ENCODE peak calls at places on chromosome 16, in ten cellular contexts. U is left ventricle myocardium inferior; P is Right ventricle myocardium superior; W is mesothelial cell of epicardium; F is CD4-positive, CD25-positive, alpha-beta regulatory T cell; R is small intestine; G is HT1080; Z is body of pancreas; M is RWPE1; V is kidney epithelial cell. Q is an unnamed sample.

GRCh38 chr16:67162439-67163163 is 1.9 kb upstream of the HSF4 start:
- DNase-seq in U (no peak), P (no peak), W (no peak), F (no peak), R (no peak), G (no peak), Z (peak; percentile 13), M (no peak), V (no peak), Q (peak; percentile 41)

GRCh38 chr16:65779196-65779595 is 587.3 kb upstream of the CDH5 start:
- DNase-seq in U (no peak), P (no peak), W (no peak), F (no peak), R (no peak), G (no peak), Z (no peak), M (no peak), V (no peak), Q (no peak)

GRCh38 chr16:85975421-85976100 is 76.6 kb downstream of the IRF8 start:
- DNase-seq in U (no peak), P (no peak), W (no peak), F (no peak), R (peak; percentile 90), G (no peak), Z (no peak), M (no peak), V (no peak), Q (no peak)

GRCh38 chr16:57392694-57393093 is 11.9 kb upstream of the CCL17 start:
- DNase-seq in U (no peak), P (no peak), W (no peak), F (no peak), R (no peak), G (no peak), Z (peak; percentile 37), M (no peak), V (no peak), Q (no peak)

GRCh38 chr16:23801387-23801786 is 34.4 kb upstream of the PRKCB start:
- DNase-seq in U (peak; percentile 64), P (peak; percentile 82), W (peak; percentile 31), F (peak; percentile 62), R (peak; percentile 93), G (peak; percentile 54), Z (peak; percentile 77), M (peak; percentile 63), V (no peak), Q (peak; percentile 68)

GRCh38 chr16:50155925-50156324 is 2.8 kb downstream of the TENT4B start:
- DNase-seq in U (no peak), P (no peak), W (no peak), F (no peak), R (no peak), G (no peak), Z (no peak), M (no peak), V (no peak), Q (no peak)

GRCh38 chr16:85882181-85882810 is 16.7 kb upstream of the IRF8 start:
- DNase-seq in U (no peak), P (no peak), W (no peak), F (no peak), R (no peak), G (no peak), Z (no peak), M (no peak), V (no peak), Q (no peak)

GRCh38 chr16:4846503-4846900 is 586 bp downstream of the GLYR1 start:
- DNase-seq in U (peak; percentile 31), P (peak; percentile 62), W (no peak), F (no peak), R (peak; percentile 61), G (peak; percentile 31), Z (peak; percentile 41), M (peak; percentile 24), V (no peak), Q (peak; percentile 63)

GRCh38 chr16:19715566-19715965 is 2.5 kb downstream of the KNOP1 start:
- DNase-seq in U (no peak), P (no peak), W (no peak), F (no peak), R (no peak), G (peak; percentile 27), Z (no peak), M (peak; percentile 53), V (no peak), Q (peak; percentile 45)

GRCh38 chr16:84518804-84519341 is 14.4 kb upstream of the MEAK7 start:
- DNase-seq in U (no peak), P (no peak), W (no peak), F (no peak), R (peak; percentile 65), G (no peak), Z (no peak), M (no peak), V (no peak), Q (no peak)

GRCh38 chr16:18784917-18785623 is 5.1 kb downstream of the RPS15A start:
- DNase-seq in U (no peak), P (no peak), W (no peak), F (no peak), R (no peak), G (no peak), Z (no peak), M (no peak), V (no peak), Q (no peak)

GRCh38 chr16:763903-764750 is 3.6 kb downstream of the MSLN start:
- DNase-seq in U (no peak), P (no peak), W (no peak), F (no peak), R (no peak), G (no peak), Z (no peak), M (no peak), V (no peak), Q (no peak)

GRCh38 chr16:8867483-8868271 is 1.1 kb downstream of the CARHSP1 start:
- DNase-seq in U (peak; percentile 52), P (peak; percentile 72), W (no peak), F (no peak), R (peak; percentile 58), G (peak; percentile 26), Z (peak; percentile 68), M (no peak), V (no peak), Q (peak; percentile 37)

GRCh38 chr16:79229371-79229770 is 371.2 kb downstream of the MAF start:
- DNase-seq in U (no peak), P (no peak), W (no peak), F (no peak), R (no peak), G (no peak), Z (no peak), M (no peak), V (no peak), Q (no peak)

GRCh38 chr16:4879049-4879448 is 31.8 kb downstream of the UBN1 start:
- DNase-seq in U (no peak), P (no peak), W (no peak), F (no peak), R (no peak), G (no peak), Z (no peak), M (no peak), V (no peak), Q (peak; percentile 27)

GRCh38 chr16:4409081-4409932 is 7.1 kb downstream of the CORO7 start:
- DNase-seq in U (no peak), P (peak; percentile 57), W (no peak), F (no peak), R (no peak), G (no peak), Z (no peak), M (peak; percentile 63), V (no peak), Q (peak; percentile 41)

GRCh38 chr16:2194166-2194834 is 2.1 kb downstream of the CASKIN1 start:
- DNase-seq in U (no peak), P (no peak), W (no peak), F (no peak), R (no peak), G (peak; percentile 62), Z (no peak), M (peak; percentile 74), V (no peak), Q (peak; percentile 57)

GRCh38 chr16:81275064-81275532 is 36.6 kb downstream of the BCO1 start:
- DNase-seq in U (no peak), P (no peak), W (no peak), F (no peak), R (peak; percentile 58), G (no peak), Z (no peak), M (no peak), V (no peak), Q (no peak)

GRCh38 chr16:27475561-27475960 is 73.6 kb downstream of the IL21R start:
- DNase-seq in U (no peak), P (no peak), W (no peak), F (no peak), R (no peak), G (peak; percentile 90), Z (no peak), M (peak; percentile 11), V (peak; percentile 82), Q (peak; percentile 23)

GRCh38 chr16:66298571-66299120 is 67.8 kb upstream of the CDH5 start:
- DNase-seq in U (no peak), P (no peak), W (no peak), F (no peak), R (no peak), G (no peak), Z (no peak), M (no peak), V (no peak), Q (no peak)

GRCh38 chr16:88119881-88120280 is 168.6 kb downstream of the BANP start:
- DNase-seq in U (no peak), P (no peak), W (no peak), F (no peak), R (no peak), G (no peak), Z (no peak), M (no peak), V (no peak), Q (no peak)

GRCh38 chr16:12119562-12119961 is 143.0 kb downstream of the SNX29 start:
- DNase-seq in U (peak; percentile 27), P (no peak), W (no peak), F (no peak), R (no peak), G (no peak), Z (no peak), M (peak; percentile 53), V (no peak), Q (no peak)

GRCh38 chr16:12320298-12320706 is 343.8 kb downstream of the SNX29 start:
- DNase-seq in U (no peak), P (no peak), W (no peak), F (no peak), R (no peak), G (peak; percentile 88), Z (no peak), M (no peak), V (peak; percentile 83), Q (no peak)

GRCh38 chr16:49631521-49632041 is 224.3 kb downstream of the ZNF423 start:
- DNase-seq in U (no peak), P (no peak), W (no peak), F (no peak), R (no peak), G (no peak), Z (no peak), M (no peak), V (no peak), Q (no peak)

GRCh38 chr16:88792668-88793587 is 7.9 kb upstream of the PIEZO1 start:
- DNase-seq in U (no peak), P (no peak), W (no peak), F (no peak), R (no peak), G (no peak), Z (no peak), M (no peak), V (no peak), Q (no peak)